ENCODE peak calls at places on chromosomes 13 and 19, in four cellular contexts. X is activated T-cell treated with anti-CD3 and anti-CD28 coated beads, Interleukin-2, amount 50 U/mL, for 4 hours; C is upper lobe of right lung; U is naive thymus-derived CD8-positive, alpha-beta T cell. T is an unnamed sample.
A peak's percentile ranks its signal among the peaks of the same experiment; 100 is the strongest.

GRCh38 chr19:48455171-48455907 is at the start of gene KCNJ14:
- ATAC-seq in X (no peak), C (no peak), U (no peak), T (no peak)

GRCh38 chr19:3335431-3336350 is 30.7 kb upstream of the NFIC start:
- ATAC-seq in X (no peak), C (no peak), U (no peak), T (peak; percentile 57)

GRCh38 chr19:33438987-33439781 is 65.7 kb downstream of the CEBPG start:
- ATAC-seq in X (no peak), C (no peak), U (no peak), T (no peak)

GRCh38 chr13:29861694-29862110 is 11.3 kb upstream of the UBL3 start:
- ATAC-seq in X (no peak), C (peak; percentile 73), U (no peak), T (no peak)

GRCh38 chr13:50365683-50366391 is 350.6 kb downstream of the KCNRG start:
- ATAC-seq in X (peak; percentile 69), C (peak; percentile 71), U (no peak), T (no peak)

GRCh38 chr19:43438291-43439162 is 23.8 kb downstream of the TEX101 start:
- ATAC-seq in X (peak; percentile 38), C (peak; percentile 67), U (peak; percentile 8), T (peak; percentile 93)

GRCh38 chr19:6069268-6069771 is 41.0 kb downstream of the RFX2 start:
- ATAC-seq in X (peak; percentile 17), C (no peak), U (peak; percentile 60), T (no peak)

GRCh38 chr19:19098703-19099632 is 35.2 kb downstream of the SLC25A42 start:
- ATAC-seq in X (no peak), C (peak; percentile 58), U (no peak), T (no peak)

GRCh38 chr19:50998686-50999085 is 2.7 kb downstream of the KLK8 start:
- ATAC-seq in X (no peak), C (no peak), U (no peak), T (no peak)

GRCh38 chr13:31515427-31515826 is 223.9 kb upstream of the RXFP2 start:
- ATAC-seq in X (no peak), C (no peak), U (no peak), T (peak; percentile 70)

GRCh38 chr13:58437436-58437835 is 805.9 kb downstream of the PCDH17 start:
- ATAC-seq in X (no peak), C (no peak), U (no peak), T (no peak)

GRCh38 chr13:37627428-37627827 is 28.9 kb upstream of the POSTN start:
- ATAC-seq in X (no peak), C (no peak), U (no peak), T (no peak)

GRCh38 chr19:14768001-14768400 is 10.4 kb downstream of the ADGRE2 start:
- ATAC-seq in X (no peak), C (no peak), U (no peak), T (no peak)

GRCh38 chr13:99465454-99465853 is 35.8 kb upstream of the TM9SF2 start:
- ATAC-seq in X (no peak), C (no peak), U (no peak), T (no peak)

GRCh38 chr19:38266981-38267597 is 2.7 kb downstream of the SPINT2 start:
- ATAC-seq in X (no peak), C (no peak), U (no peak), T (no peak)

GRCh38 chr13:51222510-51223283 is 499 bp downstream of the FAM124A start:
- ATAC-seq in X (peak; percentile 39), C (peak; percentile 38), U (peak; percentile 34), T (peak; percentile 19)

GRCh38 chr13:31775686-31776085 is 36.4 kb downstream of the RXFP2 start:
- ATAC-seq in X (no peak), C (peak; percentile 49), U (no peak), T (peak; percentile 89)

GRCh38 chr19:47243776-47244547 is 12.4 kb upstream of the CCDC9 start:
- ATAC-seq in X (peak; percentile 78), C (peak; percentile 92), U (peak; percentile 53), T (peak; percentile 93)

GRCh38 chr19:35828694-35829301 is 16.2 kb upstream of the PRODH2 start:
- ATAC-seq in X (no peak), C (peak; percentile 67), U (peak; percentile 57), T (peak; percentile 36)

GRCh38 chr13:46666727-46667456 is 113.9 kb downstream of the LRCH1 start:
- ATAC-seq in X (no peak), C (peak; percentile 10), U (peak; percentile 44), T (no peak)

GRCh38 chr13:26616126-26616525 is 58.6 kb downstream of the WASF3 start:
- ATAC-seq in X (no peak), C (no peak), U (no peak), T (no peak)

GRCh38 chr13:98484289-98485219 is 92.4 kb downstream of the STK24 start:
- ATAC-seq in X (peak; percentile 75), C (peak; percentile 95), U (peak; percentile 36), T (peak; percentile 86)

GRCh38 chr13:28755546-28755870 is 36.7 kb upstream of the SLC46A3 start:
- ATAC-seq in X (no peak), C (no peak), U (no peak), T (peak; percentile 5)

GRCh38 chr19:5864725-5865486 is 5.4 kb downstream of the FUT5 start:
- ATAC-seq in X (no peak), C (no peak), U (no peak), T (no peak)

GRCh38 chr19:50959731-50960500 is 7.1 kb upstream of the KLK5 start:
- ATAC-seq in X (no peak), C (no peak), U (no peak), T (no peak)

GRCh38 chr19:19470579-19470978 is 44.8 kb downstream of the TSSK6 start:
- ATAC-seq in X (no peak), C (peak; percentile 13), U (no peak), T (no peak)

GRCh38 chr13:73106513-73107214 is 47.9 kb downstream of the KLF5 start:
- ATAC-seq in X (no peak), C (no peak), U (no peak), T (no peak)

GRCh38 chr19:47406711-47407416 is 12.5 kb downstream of the MEIS3 start:
- ATAC-seq in X (peak; percentile 55), C (peak; percentile 58), U (no peak), T (no peak)

GRCh38 chr19:4678881-4679379 is 8.8 kb upstream of the MYDGF start:
- ATAC-seq in X (peak; percentile 75), C (peak; percentile 41), U (peak; percentile 64), T (peak; percentile 50)